ENCODE peak calls at places on chromosomes 5 and 9, in five cellular contexts. S is DND-41; W is naive thymus-derived CD4-positive, alpha-beta T cell; P is CD8-positive, alpha-beta memory T cell; N is thyroid gland. G is an unnamed sample.
A peak's percentile ranks its signal among the peaks of the same experiment; 100 is the strongest.

GRCh38 chr5:62143268-62144229 is 162.5 kb upstream of the KIF2A start:
- DNase-seq in W (no peak), S (no peak), N (no peak), P (no peak), G (no peak)

GRCh38 chr5:172005708-172006377 is 595 bp downstream of the FBXW11 start:
- DNase-seq in N (peak; percentile 22), P (no peak), W (peak; percentile 47), S (peak; percentile 34), G (no peak)

GRCh38 chr9:137778336-137778735 is 99.2 kb upstream of the CACNA1B start:
- DNase-seq in S (no peak), P (no peak), N (no peak), W (no peak), G (no peak)

GRCh38 chr5:30994170-30994569 is 199.3 kb upstream of the CDH6 start:
- DNase-seq in N (no peak), S (no peak), P (no peak), W (no peak), G (no peak)

GRCh38 chr5:87411586-87412416 is 929 bp downstream of the CCNH start:
- DNase-seq in W (no peak), P (no peak), N (peak; percentile 23), S (peak; percentile 16), G (peak; percentile 57)

GRCh38 chr5:3126639-3127038 is 375.2 kb upstream of the IRX2 start:
- DNase-seq in W (no peak), P (no peak), N (no peak), S (no peak), G (no peak)

GRCh38 chr9:87500491-87500890 is 2.8 kb downstream of the DAPK1 start:
- DNase-seq in W (no peak), N (no peak), P (no peak), S (no peak), G (no peak)

GRCh38 chr9:33946779-33947535 is 101.7 kb downstream of the UBAP2 start:
- DNase-seq in W (no peak), N (peak; percentile 51), P (no peak), S (no peak), G (no peak)

GRCh38 chr5:116671211-116671736 is 96.7 kb upstream of the SEMA6A start:
- DNase-seq in N (no peak), S (no peak), W (no peak), P (no peak), G (no peak)

GRCh38 chr9:5428794-5429528 is 8.8 kb downstream of the PLGRKT start:
- DNase-seq in W (no peak), N (no peak), P (no peak), S (no peak), G (no peak)

GRCh38 chr9:37906312-37907239 is 2.6 kb upstream of the SLC25A51 start:
- DNase-seq in P (no peak), W (no peak), N (no peak), S (no peak), G (no peak)

GRCh38 chr5:167602077-167602476 is 689.4 kb upstream of the WWC1 start:
- DNase-seq in P (no peak), N (no peak), S (no peak), W (no peak), G (no peak)

GRCh38 chr9:127316586-127317383 is 52.2 kb downstream of the GARNL3 start:
- DNase-seq in P (no peak), W (no peak), N (no peak), S (no peak), G (no peak)

GRCh38 chr9:123002754-123003153 is 30.7 kb upstream of the GPR21 start:
- DNase-seq in W (no peak), P (no peak), N (no peak), S (no peak), G (no peak)

GRCh38 chr9:123000371-123001068 is 32.9 kb upstream of the GPR21 start:
- DNase-seq in P (no peak), N (no peak), S (no peak), W (no peak), G (no peak)

GRCh38 chr9:123007269-123007668 is 26.2 kb upstream of the GPR21 start:
- DNase-seq in W (no peak), S (no peak), P (no peak), N (no peak), G (no peak)

GRCh38 chr9:123005964-123006363 is 27.5 kb upstream of the GPR21 start:
- DNase-seq in N (no peak), P (no peak), S (no peak), W (no peak), G (no peak)

DNA sequence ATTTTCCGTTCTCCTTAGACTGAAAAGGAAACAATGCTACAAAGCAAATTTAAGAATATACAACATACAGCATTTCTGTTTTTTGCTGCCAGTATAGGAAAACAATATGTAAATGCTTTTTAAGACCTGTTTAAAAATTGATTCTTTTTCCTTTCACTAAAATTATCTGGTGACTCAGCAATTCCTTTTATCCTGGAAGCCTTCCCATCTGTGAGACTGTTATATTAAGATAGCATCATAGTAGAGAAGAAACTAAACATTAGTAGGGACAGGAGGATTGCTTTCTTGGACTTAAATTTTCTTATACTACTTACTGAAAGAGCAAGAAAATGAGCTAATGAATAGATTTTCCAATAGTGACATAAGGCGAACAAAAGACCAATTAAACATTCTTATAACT is 30.0 kb upstream of the GPR21 start:
- DNase-seq in N (no peak), W (no peak), S (no peak), P (no peak), G (no peak)
- H3K4me3 ChIP-seq in N (no peak overlapping the region), W (no peak overlapping the region), S (no peak overlapping the region), P (no peak overlapping the region), G (no peak overlapping the region)

DNA sequence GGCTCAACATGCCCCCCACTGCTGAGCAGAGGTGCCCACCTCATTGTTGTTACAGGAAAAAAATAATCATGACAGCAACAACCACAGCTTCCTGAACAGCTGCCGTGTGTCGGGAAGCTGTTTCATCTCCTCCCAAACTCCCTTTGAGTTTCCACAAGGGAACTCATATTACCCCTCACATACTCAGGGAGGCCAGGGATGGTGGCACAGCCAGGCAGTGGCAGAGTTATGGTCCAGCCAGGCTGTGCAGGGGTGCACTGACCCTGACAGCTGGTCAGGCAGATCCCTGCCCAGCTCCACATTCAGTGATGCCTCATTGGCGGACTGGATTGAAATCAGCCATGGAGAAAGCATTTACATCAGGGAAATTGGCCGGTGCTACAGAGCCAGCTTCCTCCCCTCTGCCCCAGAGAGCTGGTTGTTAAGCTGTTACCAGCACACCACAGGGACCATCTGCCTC is 37.3 kb downstream of the SARDH start:
- DNase-seq in N (no peak), P (no peak), W (no peak), S (peak; percentile 40), G (no peak)
- H3K4me3 ChIP-seq in N (no peak overlapping the region), P (peak overlapping the region; percentile 53), W (peak overlapping the region; percentile 70), S (no peak overlapping the region), G (no peak overlapping the region)

GRCh38 chr9:110160685-110161084 is 47.3 kb downstream of the C9orf152 start:
- DNase-seq in W (no peak), P (no peak), N (no peak), S (no peak), G (no peak)

GRCh38 chr9:110156902-110157301 is 51.1 kb downstream of the C9orf152 start:
- DNase-seq in N (no peak), W (no peak), S (peak; percentile 88), P (no peak), G (peak; percentile 45)

GRCh38 chr9:110157812-110158629 is 49.9 kb downstream of the C9orf152 start:
- DNase-seq in S (peak; percentile 46), W (no peak), P (no peak), N (peak; percentile 56), G (no peak)

GRCh38 chr9:110160163-110160562 is 47.8 kb downstream of the C9orf152 start:
- DNase-seq in S (no peak), P (no peak), W (no peak), N (no peak), G (no peak)

GRCh38 chr9:110161940-110162339 is 46.0 kb downstream of the C9orf152 start:
- DNase-seq in W (no peak), S (peak; percentile 71), P (no peak), N (no peak), G (no peak)
- H3K4me3 ChIP-seq in W (no peak overlapping the region), S (peak overlapping the region; percentile 5), P (no peak overlapping the region), N (no peak overlapping the region), G (no peak overlapping the region)

DNA sequence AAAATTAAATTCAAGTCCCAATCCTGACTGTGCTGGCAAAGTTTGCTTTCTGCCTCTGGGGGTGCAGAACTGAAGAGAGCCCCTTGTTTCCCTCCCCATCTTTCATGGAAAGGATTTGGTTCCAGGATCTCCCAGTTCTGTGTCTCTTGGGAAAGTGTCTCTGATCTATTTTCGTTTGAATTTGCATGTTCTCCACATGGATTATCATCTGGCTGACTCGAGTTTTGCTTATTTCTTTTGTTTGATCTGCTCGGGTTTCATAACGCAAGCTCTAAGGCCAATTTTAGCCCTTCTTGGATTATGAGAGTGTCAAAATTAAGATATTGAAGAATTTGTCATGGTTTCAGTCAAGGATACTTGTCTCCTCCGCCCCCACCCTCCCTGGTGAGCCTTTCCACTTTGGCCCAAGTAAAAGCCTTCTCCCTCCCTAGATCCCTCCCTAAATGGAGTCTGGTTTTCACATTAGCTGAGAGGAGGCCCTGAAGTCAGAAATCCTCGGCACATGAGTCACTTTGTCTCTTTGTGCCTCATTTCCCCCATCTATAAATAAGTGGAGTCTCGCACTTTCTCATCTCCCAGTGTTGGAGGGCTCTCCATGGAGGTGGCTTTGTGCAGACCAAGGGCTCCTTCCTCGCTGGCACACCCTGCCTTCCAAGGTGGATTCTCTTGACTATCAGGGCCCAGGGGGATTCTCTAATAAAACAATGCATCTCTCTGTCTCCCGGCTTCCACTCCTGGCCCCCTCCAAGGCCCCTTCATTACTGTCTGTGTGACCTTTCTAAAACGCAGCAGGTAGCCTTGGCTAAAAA is 17.3 kb downstream of the ADRB2 start:
- DNase-seq in N (no peak), W (no peak), P (no peak), S (no peak), G (no peak)
- H3K4me3 ChIP-seq in N (no peak overlapping the region), W (no peak overlapping the region), P (no peak overlapping the region), S (no peak overlapping the region), G (no peak overlapping the region)

DNA sequence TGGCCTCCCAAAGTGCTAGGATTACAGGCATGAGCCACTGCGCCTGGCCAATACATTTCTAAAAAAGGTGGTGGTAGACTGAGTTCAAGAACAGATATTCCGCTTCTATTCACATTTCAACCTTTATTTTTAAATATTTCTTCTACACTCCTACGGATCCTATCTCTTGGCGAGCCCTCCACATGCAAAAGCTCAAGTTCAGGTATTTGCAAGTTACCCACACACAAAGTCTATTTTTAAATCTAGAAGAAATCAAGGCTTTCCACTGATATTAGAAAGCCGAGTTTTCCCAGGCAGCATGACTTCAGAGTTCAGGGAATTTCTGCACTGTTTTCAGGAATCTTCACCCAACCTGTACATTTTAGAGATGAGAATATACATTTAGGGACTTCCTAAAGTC is 101.3 kb upstream of the SAP30L start:
- DNase-seq in N (no peak), P (no peak), W (no peak), S (no peak), G (no peak)
- H3K4me3 ChIP-seq in N (no peak overlapping the region), P (no peak overlapping the region), W (no peak overlapping the region), S (no peak overlapping the region), G (no peak overlapping the region)